ENCODE peak calls at places on chromosomes 11 and 22, in seven cellular contexts. X is ascending aorta; M is stimulated activated CD4-positive, alpha-beta T cell treated with anti-CD3 and anti-CD28 coated beads, Interleukin-2, amount 100 ng/mL, for 48 hours; G is choroid plexus epithelial cell; T is T-cell; L is ACHN; R is activated CD8-positive, alpha-beta memory T cell treated with anti-CD3 and anti-CD28 coated beads, Interleukin-2, amount 50 U/mL, for 48 hours. E is an unnamed sample.

GRCh38 chr11:16789061-16789415 is 50.6 kb downstream of the C11orf58 start:
- DNase-seq in X (no peak), R (no peak), T (no peak), M (no peak), G (no peak), L (no peak), E (no peak)

GRCh38 chr22:48753752-48754517 is 1073.7 kb downstream of the BRD1 start:
- DNase-seq in T (no peak), L (no peak), R (peak), X (no peak), M (no peak), G (no peak), E (no peak)

GRCh38 chr11:119337581-119338317 is 2.9 kb downstream of the C1QTNF5 start:
- DNase-seq in L (peak), X (no peak), T (no peak), R (no peak), G (no peak), M (no peak), E (no peak)

GRCh38 chr22:38694049-38694448 is 6.7 kb downstream of the JOSD1 start:
- DNase-seq in L (no peak), X (no peak), G (no peak), M (no peak), R (no peak), T (no peak), E (peak)

GRCh38 chr11:129703846-129704245 is 111.8 kb upstream of the TMEM45B start:
- DNase-seq in T (no peak), X (no peak), M (no peak), L (no peak), G (no peak), R (no peak), E (no peak)

GRCh38 chr22:19115628-19116027 is 6.6 kb downstream of the DGCR2 start:
- DNase-seq in T (no peak), R (no peak), M (no peak), G (peak), X (no peak), L (no peak), E (no peak)

GRCh38 chr11:78898376-78898775 is 323.7 kb upstream of the NARS2 start:
- DNase-seq in X (no peak), T (no peak), M (no peak), L (no peak), R (no peak), G (no peak), E (no peak)

GRCh38 chr22:50242406-50242949 is 2.3 kb downstream of the TUBGCP6 start:
- DNase-seq in G (no peak), M (no peak), L (no peak), T (no peak), R (no peak), X (no peak), E (no peak)

GRCh38 chr11:114343020-114343419 is 46.8 kb downstream of the NNMT start:
- DNase-seq in X (no peak), L (no peak), R (no peak), G (no peak), T (no peak), M (no peak), E (no peak)

GRCh38 chr22:31447337-31447736 is 42.3 kb downstream of the EIF4ENIF1 start:
- DNase-seq in T (no peak), G (peak), R (peak), M (no peak), L (no peak), X (no peak), E (no peak)

GRCh38 chr22:32421484-32421883 is 9.4 kb upstream of the RTCB start:
- DNase-seq in M (no peak), G (no peak), X (no peak), T (no peak), L (no peak), R (no peak), E (no peak)

GRCh38 chr22:30318773-30319419 is 7.8 kb downstream of the TBC1D10A start:
- DNase-seq in M (no peak), L (no peak), R (no peak), X (no peak), T (no peak), G (no peak), E (no peak)

GRCh38 chr11:29782447-29782846 is 234.4 kb downstream of the KCNA4 start:
- DNase-seq in R (no peak), G (no peak), L (no peak), T (no peak), M (no peak), X (no peak), E (no peak)

GRCh38 chr11:103773537-103773936 is 262.9 kb upstream of the DDI1 start:
- DNase-seq in L (no peak), M (no peak), G (no peak), X (peak), R (no peak), T (no peak), E (no peak)

GRCh38 chr22:41286639-41287091 is 678 bp upstream of the RANGAP1 start:
- DNase-seq in L (peak), M (no peak), X (peak), R (peak), G (no peak), T (peak), E (peak)

GRCh38 chr11:65428578-65429068 is 6.0 kb downstream of the NEAT1 start:
- DNase-seq in R (peak), L (no peak), G (no peak), M (no peak), X (peak), T (no peak), E (no peak)

GRCh38 chr22:23180893-23181762 is 819 bp downstream of the BCR start:
- DNase-seq in G (no peak), R (peak), L (peak), X (no peak), M (peak), T (no peak), E (no peak)

GRCh38 chr22:17283423-17283822 is 64.2 kb upstream of the ADA2 start:
- DNase-seq in X (no peak), R (no peak), L (no peak), M (no peak), T (no peak), G (no peak), E (no peak)

GRCh38 chr22:21959274-21960074 is 6.8 kb upstream of the PPM1F start:
- DNase-seq in M (no peak), X (no peak), G (no peak), T (no peak), R (no peak), L (no peak), E (no peak)

GRCh38 chr11:26553182-26553581 is 18.9 kb downstream of the MUC15 start:
- DNase-seq in R (no peak), X (no peak), M (no peak), G (no peak), T (no peak), L (no peak), E (no peak)

GRCh38 chr22:39984006-39984405 is 10.7 kb upstream of the FAM83F start:
- DNase-seq in T (no peak), L (no peak), M (no peak), X (no peak), R (no peak), G (peak), E (no peak)

GRCh38 chr22:44201556-44202129 is 20.9 kb downstream of the PARVG start:
- DNase-seq in L (no peak), T (no peak), R (no peak), X (no peak), G (no peak), M (no peak), E (no peak)

GRCh38 chr11:17921620-17922473 is 91.0 kb downstream of the SERGEF start:
- DNase-seq in R (no peak), T (no peak), G (peak), M (no peak), L (no peak), X (no peak), E (no peak)

GRCh38 chr11:829116-829945 is 1.6 kb downstream of the CRACR2B start:
- DNase-seq in G (no peak), T (no peak), M (no peak), R (no peak), X (no peak), L (no peak), E (no peak)

GRCh38 chr22:32578752-32579151 is 104.1 kb downstream of the FBXO7 start:
- DNase-seq in G (no peak), M (no peak), R (no peak), L (no peak), T (no peak), X (no peak), E (no peak)

GRCh38 chr11:112343368-112344039 is 82.8 kb upstream of the PLET1 start:
- DNase-seq in R (no peak), L (no peak), G (peak), X (peak), T (no peak), M (no peak), E (no peak)

E was measured in HepG2.